ENCODE peak calls at places on chromosomes 6 and 20, in five cellular contexts. V is psoas muscle, K is lower lobe of right lung, E is breast epithelium, H is left ventricle myocardium inferior. B is an unnamed sample. For H3K4me1, the result is how much of the 10 kb centered on the place peaks cover.

GRCh38 chr6:154632121-154632520 is 101.1 kb upstream of the SCAF8 start:
- DNase-seq in E (no peak), H (no peak), K (no peak), V (no peak), B (no peak)

GRCh38 chr20:50709574-50709973 is 18.2 kb upstream of the RIPOR3 start:
- DNase-seq in E (no peak), V (no peak), H (no peak), K (no peak), B (no peak)

GRCh38 chr6:15715060-15715459 is 52.2 kb upstream of the DTNBP1 start:
- DNase-seq in K (no peak), E (no peak), V (no peak), H (no peak), B (no peak)

GRCh38 chr6:108999428-108999827 is 95.2 kb downstream of the SESN1 start:
- DNase-seq in V (no peak), H (no peak), E (no peak), K (no peak), B (no peak)

GRCh38 chr6:168192195-168192900 is 113.3 kb upstream of the FRMD1 start:
- DNase-seq in K (no peak), V (no peak), E (no peak), H (no peak), B (no peak)

GRCh38 chr20:61744691-61745396 is 320.8 kb downstream of the TAF4 start:
- DNase-seq in H (no peak), K (peak), V (peak), E (no peak), B (no peak)

GRCh38 chr20:3691897-3692296 is 10.1 kb upstream of the ADAM33 start:
- DNase-seq in V (no peak), H (no peak), K (no peak), E (no peak), B (no peak)

GRCh38 chr6:144219056-144219685 is 66.0 kb upstream of the UTRN start:
- DNase-seq in K (no peak), V (no peak), H (no peak), E (no peak), B (no peak)

GRCh38 chr6:27668442-27669275 is 195.8 kb upstream of the ZNF184 start:
- DNase-seq in H (no peak), E (no peak), K (no peak), V (no peak), B (no peak)

GRCh38 chr6:7106752-7107577 is 796 bp upstream of the RREB1 start:
- DNase-seq in E (no peak), V (peak), H (peak), K (peak), B (no peak)

GRCh38 chr6:166618251-166618650 is 8.8 kb downstream of the RPS6KA2 start:
- DNase-seq in H (no peak), V (no peak), E (no peak), K (no peak), B (peak)
- H3K4me1 ChIP-seq in H (half or more), V (half or more), E (under half), K (half or more), B (under half)

DNA sequence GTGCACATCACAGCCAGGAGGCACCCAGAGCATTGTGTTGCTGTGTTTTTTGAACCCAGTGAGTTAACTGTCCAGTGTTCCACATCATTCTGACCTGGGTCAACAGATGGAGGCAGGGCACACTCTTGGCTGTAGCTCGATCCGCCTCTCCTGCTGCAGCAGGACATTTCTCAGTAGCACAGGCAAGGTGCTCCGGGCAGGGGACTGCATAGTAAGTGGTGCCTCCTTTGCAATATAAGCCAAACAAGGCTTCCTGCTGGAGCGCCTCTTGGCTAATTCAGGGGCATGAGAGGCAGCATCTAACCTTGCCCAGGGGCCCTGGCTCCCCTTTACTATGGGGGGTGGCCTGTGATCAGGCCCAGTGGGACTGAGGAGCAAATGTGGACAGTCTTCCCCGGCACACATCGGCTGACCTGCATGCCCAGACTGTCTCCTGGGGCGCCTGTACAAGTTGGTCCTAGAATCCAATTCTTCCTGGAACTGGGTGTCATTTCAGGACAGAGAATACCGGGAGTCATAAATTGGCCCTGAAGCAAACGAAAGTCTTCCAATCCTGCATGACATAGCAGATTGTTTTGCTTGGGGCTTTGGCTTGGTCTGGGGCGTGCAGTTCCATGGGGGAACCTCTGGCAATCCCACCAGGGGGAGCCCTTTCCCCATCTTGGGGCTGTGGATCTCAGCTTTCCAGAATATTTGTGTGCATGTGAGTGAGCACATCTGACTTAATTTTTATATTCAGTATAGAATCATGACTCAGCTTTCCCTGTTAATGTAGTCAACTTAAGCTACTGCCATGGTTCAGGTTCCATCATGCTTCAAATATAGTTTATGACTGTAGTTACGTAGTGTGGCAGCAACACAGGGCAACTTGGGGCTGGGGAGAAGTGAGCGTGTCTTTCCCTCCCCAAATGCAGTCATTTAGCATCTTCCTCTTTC is 56.0 kb upstream of the DDR1 start:
- DNase-seq in E (peak), H (peak), K (peak), V (peak), B (peak)
- H3K27ac ChIP-seq in E (peak), H (peak), K (peak), V (peak), B (peak)

GRCh38 chr6:48027704-48028435 is 83.1 kb downstream of the PTCHD4 start:
- DNase-seq in K (no peak), E (no peak), H (no peak), V (no peak), B (no peak)
- H3K4me1 ChIP-seq in K (under half), E (under half), H (under half), V (under half), B (under half)

DNA sequence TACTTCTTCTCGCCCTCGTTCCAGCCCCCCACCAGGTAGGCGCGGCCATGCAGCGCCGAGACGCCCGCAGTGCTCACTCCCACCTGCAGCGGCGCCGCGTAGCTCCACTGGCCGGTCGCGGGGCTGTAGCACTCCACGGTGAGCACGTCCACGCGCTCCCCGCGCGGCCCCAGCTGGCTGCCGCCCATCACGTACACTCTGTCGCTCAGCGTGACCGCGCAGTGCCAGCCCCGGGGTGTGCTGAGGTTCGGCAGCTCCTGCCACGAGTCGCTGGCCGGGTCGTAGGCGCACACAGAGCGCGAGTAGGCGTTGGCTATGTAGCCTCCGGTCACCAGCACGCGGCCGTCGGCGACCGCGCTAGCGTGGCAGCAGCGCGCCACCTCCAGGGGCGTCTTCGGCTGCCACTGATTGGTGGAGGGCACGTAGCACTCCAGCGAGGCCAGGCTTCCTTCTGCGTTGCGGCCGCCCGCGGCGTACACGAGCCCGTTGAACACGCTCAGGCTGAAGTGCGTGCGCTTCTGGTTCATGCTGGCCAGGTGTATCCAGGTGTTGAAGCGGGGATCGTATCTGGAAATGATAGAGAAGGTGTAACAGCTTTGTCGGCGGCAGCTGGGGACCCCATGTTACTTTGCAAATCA is 13.7 kb downstream of the KLHL31 start:
- DNase-seq in K (peak), E (peak), H (peak), V (peak), B (no peak)
- H3K27ac ChIP-seq in K (peak), E (peak), H (peak), V (peak), B (peak)

B was measured in right atrium auricular region.